ENCODE peak calls at places on chromosomes 7 and 10, in four cellular contexts. Z, Y, P and R are unnamed samples.

GRCh38 chr10:103696411-103697145 is 158.8 kb downstream of the SH3PXD2A start:
- DNase-seq in Y (no peak), P (no peak), Z (peak), R (peak)

GRCh38 chr10:89683911-89684310 is 17.5 kb upstream of the KIF20B start:
- DNase-seq in P (no peak), Z (no peak), Y (no peak), R (no peak)

GRCh38 chr7:21960922-21961321 is 15.2 kb upstream of the CDCA7L start:
- DNase-seq in Z (peak), Y (no peak), P (no peak), R (no peak)

GRCh38 chr10:61635946-61636345 is 26.8 kb upstream of the CABCOCO1 start:
- DNase-seq in Y (no peak), P (no peak), Z (no peak), R (no peak)

GRCh38 chr10:7481382-7481765 is 70.5 kb upstream of the SFMBT2 start:
- DNase-seq in Z (no peak), Y (no peak), P (no peak), R (no peak)

GRCh38 chr10:127426746-127427145 is 122.4 kb upstream of the NPS start:
- DNase-seq in P (no peak), Y (no peak), Z (no peak), R (no peak)

GRCh38 chr7:21367081-21367480 is 60.8 kb upstream of the SP4 start:
- DNase-seq in P (no peak), Y (no peak), Z (no peak), R (no peak)

GRCh38 chr10:75876710-75877109 is 445.3 kb downstream of the LRMDA start:
- DNase-seq in Y (no peak), Z (no peak), P (no peak), R (no peak)

GRCh38 chr7:111727905-111728634 is 165.8 kb upstream of the IMMP2L start:
- DNase-seq in Y (no peak), P (no peak), Z (no peak), R (no peak)

GRCh38 chr10:71419002-71419540 is 22.4 kb downstream of the CDH23 start:
- DNase-seq in Z (no peak), Y (no peak), P (no peak), R (no peak)

GRCh38 chr7:157700237-157701005 is 363.6 kb downstream of the DNAJB6 start:
- DNase-seq in Y (no peak), P (no peak), Z (no peak), R (no peak)

GRCh38 chr10:125232841-125233240 is 72.5 kb upstream of the CTBP2 start:
- DNase-seq in Z (peak), P (no peak), Y (no peak), R (no peak)

GRCh38 chr10:88074971-88075370 is 211.5 kb downstream of the PTEN start:
- DNase-seq in Z (no peak), P (no peak), Y (no peak), R (no peak)

GRCh38 chr10:112752268-112752667 is 197.8 kb upstream of the TCF7L2 start:
- DNase-seq in Z (no peak), P (no peak), Y (no peak), R (no peak)

GRCh38 chr7:27115161-27116018 is 12.9 kb upstream of the HOXA2 start:
- DNase-seq in P (no peak), Z (no peak), Y (no peak), R (no peak)

GRCh38 chr10:13644866-13645265 is 58.1 kb downstream of the PRPF18 start:
- DNase-seq in Z (no peak), P (no peak), Y (no peak), R (no peak)

GRCh38 chr10:119207713-119208552 is 562 bp downstream of the GRK5 start:
- DNase-seq in Z (no peak), P (peak), Y (no peak), R (no peak)

GRCh38 chr7:156080596-156080995 is 268.3 kb upstream of the SHH start:
- DNase-seq in P (no peak), Y (no peak), Z (no peak), R (no peak)

GRCh38 chr10:12130237-12130872 is 878 bp downstream of the SEC61A2 start:
- DNase-seq in P (peak), Y (no peak), Z (peak), R (peak)

GRCh38 chr7:143416565-143417149 is 8.0 kb upstream of the EPHA1 start:
- DNase-seq in Y (no peak), Z (peak), P (no peak), R (peak)

GRCh38 chr7:141072548-141073172 is 1.2 kb upstream of the TMEM178B start:
- DNase-seq in Y (no peak), Z (no peak), P (peak), R (no peak)

GRCh38 chr7:108459922-108460551 is 3.8 kb upstream of the NRCAM start:
- DNase-seq in Y (no peak), P (no peak), Z (no peak), R (no peak)

GRCh38 chr10:93859049-93859655 is 34.6 kb upstream of the SLC35G1 start:
- DNase-seq in Z (peak), P (no peak), Y (no peak), R (no peak)

GRCh38 chr10:21810582-21811244 is 192.8 kb downstream of the DNAJC1 start:
- DNase-seq in P (no peak), Z (no peak), Y (no peak), R (no peak)

GRCh38 chr10:130038019-130038555 is 72.5 kb downstream of the C10orf143 start:
- DNase-seq in P (no peak), Y (no peak), Z (no peak), R (no peak)

GRCh38 chr7:87146740-87147386 is 5.4 kb upstream of the DMTF1 start:
- DNase-seq in P (no peak), Y (no peak), Z (no peak), R (no peak)

GRCh38 chr10:109892885-109893284 is 30.4 kb downstream of the XPNPEP1 start:
- DNase-seq in P (peak), Y (no peak), Z (peak), R (no peak)

GRCh38 chr7:139972000-139972399 is 90.8 kb downstream of the PARP12 start:
- DNase-seq in Z (no peak), Y (no peak), P (no peak), R (no peak)

GRCh38 chr7:151862606-151863381 is 14.1 kb downstream of the PRKAG2 start:
- DNase-seq in Y (no peak), Z (no peak), P (no peak), R (no peak)

GRCh38 chr7:25930492-25931048 is 221.4 kb upstream of the NFE2L3 start:
- DNase-seq in P (no peak), Y (no peak), Z (no peak), R (no peak)

GRCh38 chr10:103605359-103606156 is 112.1 kb downstream of the NEURL1 start:
- DNase-seq in P (no peak), Z (no peak), Y (no peak), R (peak)

GRCh38 chr10:131824371-131825149 is 76.2 kb upstream of the PPP2R2D start:
- DNase-seq in P (no peak), Y (no peak), Z (no peak), R (no peak)

GRCh38 chr10:71232089-71232998 is 20.0 kb downstream of the UNC5B start:
- DNase-seq in Y (peak), Z (no peak), P (peak), R (no peak)

GRCh38 chr7:11716185-11716584 is 115.8 kb downstream of the THSD7A start:
- DNase-seq in P (no peak), Y (no peak), Z (peak), R (no peak)

GRCh38 chr7:16098058-16098457 is 323.3 kb downstream of the CRPPA start:
- DNase-seq in Z (no peak), P (no peak), Y (no peak), R (no peak)

GRCh38 chr7:155230169-155230593 is 67.5 kb upstream of the INSIG1 start:
- DNase-seq in P (peak), Y (no peak), Z (peak), R (no peak)